ENCODE peak calls at places on chromosomes 16 and 17, in ten cellular contexts. E is small intestine, B is head of caudate nucleus, S is lung, L is GM10248, O is NCI-H2081, W is GM13976, T is HEK293T, I is D341Med, K is GM03348. R is an unnamed sample.

GRCh38 chr16:68284847-68285246 is 20.5 kb downstream of the SLC7A6 start:
- DNase-seq in O (no peak), I (no peak), L (peak), B (no peak), W (peak), T (no peak), S (no peak), K (no peak), E (no peak), R (peak)

GRCh38 chr17:1627219-1627986 is 1.2 kb downstream of the SLC43A2 start:
- DNase-seq in S (peak), K (no peak), W (peak), T (no peak), O (no peak), L (peak), E (no peak), I (no peak), B (peak), R (peak)

GRCh38 chr16:82773018-82773417 is 146.2 kb downstream of the CDH13 start:
- DNase-seq in W (no peak), I (no peak), K (no peak), E (no peak), S (no peak), O (no peak), T (no peak), B (no peak), L (no peak), R (no peak)

GRCh38 chr16:57621521-57622268 is 6.7 kb upstream of the ADGRG1 start:
- DNase-seq in K (no peak), W (no peak), T (no peak), E (no peak), S (no peak), B (peak), L (no peak), O (no peak), I (no peak), R (no peak)

GRCh38 chr17:28712037-28712704 is 483 bp upstream of the PROCA1 start:
- DNase-seq in B (no peak), I (no peak), T (peak), L (peak), O (no peak), S (no peak), K (no peak), E (no peak), W (peak), R (peak)

GRCh38 chr17:66753126-66753920 is 81.6 kb upstream of the CACNG5 start:
- DNase-seq in B (no peak), S (no peak), K (no peak), I (peak), E (no peak), W (no peak), O (no peak), T (no peak), L (no peak), R (no peak)

GRCh38 chr16:74659041-74659440 is 7.6 kb downstream of the RFWD3 start:
- DNase-seq in E (no peak), W (no peak), K (no peak), I (no peak), L (no peak), O (no peak), B (no peak), S (no peak), T (no peak), R (no peak)

GRCh38 chr17:48127371-48128051 is 19.9 kb downstream of the SNX11 start:
- DNase-seq in O (no peak), T (no peak), L (no peak), B (peak), W (peak), S (no peak), I (no peak), E (no peak), K (peak), R (no peak)

GRCh38 chr16:54931041-54931756 is 534 bp downstream of the IRX5 start:
- DNase-seq in B (no peak), E (no peak), O (peak), S (no peak), W (peak), I (peak), K (peak), L (no peak), T (peak), R (no peak)

GRCh38 chr17:48024149-48025039 is 13.2 kb downstream of the COPZ2 start:
- DNase-seq in S (peak), O (peak), E (no peak), I (peak), K (peak), T (no peak), L (no peak), B (peak), W (peak), R (peak)